ENCODE peak calls at places on chromosomes 13 and 19, in nine cellular contexts. One of them, this sample, is unnamed. For H3K4me1, the result is how much of the 10 kb centered on the place peaks cover.

GRCh38 chr19:15508035-15508710 is at the start of gene CYP4F22:
- DNase-seq in colonic mucosa: no peak
- DNase-seq in hepatocyte: no peak
- DNase-seq in body of pancreas: no peak
- DNase-seq in astrocyte: no peak
- DNase-seq in ascending aorta: no peak
- DNase-seq in heart right ventricle: no peak
- DNase-seq in left lung: no peak
- DNase-seq in psoas muscle: no peak
- DNase-seq in this sample: no peak

GRCh38 chr13:50801087-50801931 is 42.2 kb downstream of the DLEU7 start:
- DNase-seq in psoas muscle: no peak
- DNase-seq in hepatocyte: peak
- DNase-seq in ascending aorta: peak
- DNase-seq in body of pancreas: peak
- DNase-seq in astrocyte: peak
- DNase-seq in left lung: peak
- DNase-seq in heart right ventricle: peak
- DNase-seq in colonic mucosa: peak
- DNase-seq in this sample: peak

GRCh38 chr19:54188224-54188871 is 1.0 kb downstream of the MBOAT7 start:
- DNase-seq in heart right ventricle: no peak
- DNase-seq in colonic mucosa: peak
- DNase-seq in ascending aorta: no peak
- DNase-seq in astrocyte: peak
- DNase-seq in left lung: no peak
- DNase-seq in body of pancreas: no peak
- DNase-seq in hepatocyte: peak
- DNase-seq in psoas muscle: no peak
- DNase-seq in this sample: no peak

GRCh38 chr13:43285891-43286602 is 262.7 kb downstream of the DNAJC15 start:
- DNase-seq in hepatocyte: no peak
- DNase-seq in psoas muscle: peak
- DNase-seq in left lung: no peak
- DNase-seq in astrocyte: peak
- DNase-seq in ascending aorta: no peak
- DNase-seq in heart right ventricle: no peak
- DNase-seq in colonic mucosa: no peak
- DNase-seq in body of pancreas: no peak
- DNase-seq in this sample: no peak

GRCh38 chr13:114002009-114002544 is 28.2 kb upstream of the C13orf46 start:
- DNase-seq in ascending aorta: no peak
- DNase-seq in left lung: no peak
- DNase-seq in colonic mucosa: no peak
- DNase-seq in heart right ventricle: no peak
- DNase-seq in psoas muscle: peak
- DNase-seq in hepatocyte: no peak
- DNase-seq in astrocyte: no peak
- DNase-seq in body of pancreas: no peak
- DNase-seq in this sample: peak

GRCh38 chr19:45873219-45873772 is 9.2 kb downstream of the FOXA3 start:
- DNase-seq in left lung: no peak
- DNase-seq in ascending aorta: no peak
- DNase-seq in psoas muscle: no peak
- DNase-seq in astrocyte: no peak
- DNase-seq in colonic mucosa: no peak
- DNase-seq in heart right ventricle: no peak
- DNase-seq in hepatocyte: no peak
- DNase-seq in body of pancreas: no peak
- DNase-seq in this sample: no peak

GRCh38 chr13:97544041-97544765 is 110.2 kb downstream of the RAP2A start:
- DNase-seq in colonic mucosa: no peak
- DNase-seq in left lung: no peak
- DNase-seq in heart right ventricle: no peak
- DNase-seq in astrocyte: peak
- DNase-seq in ascending aorta: no peak
- DNase-seq in hepatocyte: no peak
- DNase-seq in psoas muscle: no peak
- DNase-seq in body of pancreas: no peak
- DNase-seq in this sample: no peak

GRCh38 chr13:114146173-114146572 is 13.8 kb upstream of the RASA3 start:
- DNase-seq in colonic mucosa: no peak
- DNase-seq in psoas muscle: no peak
- DNase-seq in ascending aorta: no peak
- DNase-seq in heart right ventricle: no peak
- DNase-seq in hepatocyte: no peak
- DNase-seq in left lung: no peak
- DNase-seq in astrocyte: no peak
- DNase-seq in body of pancreas: no peak
- DNase-seq in this sample: no peak

GRCh38 chr13:51064753-51065152 is 46.3 kb downstream of the C13orf42 start:
- DNase-seq in left lung: no peak
- DNase-seq in hepatocyte: no peak
- DNase-seq in ascending aorta: no peak
- DNase-seq in heart right ventricle: no peak
- DNase-seq in astrocyte: no peak
- DNase-seq in psoas muscle: no peak
- DNase-seq in colonic mucosa: no peak
- DNase-seq in body of pancreas: no peak
- DNase-seq in this sample: no peak

GRCh38 chr13:51556740-51557139 is 27.5 kb upstream of the WDFY2 start:
- DNase-seq in body of pancreas: no peak
- DNase-seq in astrocyte: no peak
- DNase-seq in left lung: peak
- DNase-seq in colonic mucosa: no peak
- DNase-seq in hepatocyte: no peak
- DNase-seq in ascending aorta: no peak
- DNase-seq in heart right ventricle: no peak
- DNase-seq in psoas muscle: no peak
- DNase-seq in this sample: no peak

DNA sequence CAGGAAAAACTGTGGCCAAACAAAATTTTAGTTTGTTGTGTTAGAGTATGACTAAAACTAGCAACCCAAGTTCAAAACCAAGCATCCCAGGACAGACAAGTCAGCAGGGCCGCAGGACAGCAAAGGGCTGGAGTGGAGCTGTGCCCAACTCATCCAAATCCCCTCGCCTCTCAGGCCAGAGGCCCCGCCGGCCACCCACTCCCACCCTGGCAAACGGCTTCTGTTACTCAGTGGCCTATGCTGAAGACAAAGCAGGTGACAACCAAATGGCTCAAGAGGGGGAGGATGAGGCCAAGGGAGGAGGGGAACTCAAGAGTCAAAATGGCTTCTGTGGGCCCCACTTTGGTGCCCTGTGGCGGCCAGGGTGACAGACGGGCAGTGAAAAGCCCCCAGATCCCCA is 69.7 kb downstream of the SLC7A1 start:
- DNase-seq in hepatocyte: no peak
- DNase-seq in ascending aorta: no peak
- DNase-seq in psoas muscle: no peak
- DNase-seq in heart right ventricle: no peak
- DNase-seq in left lung: no peak
- DNase-seq in astrocyte: no peak
- DNase-seq in colonic mucosa: no peak
- DNase-seq in body of pancreas: no peak
- DNase-seq in this sample: no peak
- H3K27ac ChIP-seq in hepatocyte: no peak
- H3K27ac ChIP-seq in ascending aorta: no peak
- H3K27ac ChIP-seq in psoas muscle: no peak
- H3K27ac ChIP-seq in heart right ventricle: no peak
- H3K27ac ChIP-seq in left lung: no peak
- H3K27ac ChIP-seq in astrocyte: no peak
- H3K27ac ChIP-seq in colonic mucosa: no peak
- H3K27ac ChIP-seq in body of pancreas: no peak
- H3K27ac ChIP-seq in this sample: no peak

GRCh38 chr19:52567921-52568320 is 2.2 kb upstream of the ZNF701 start:
- DNase-seq in ascending aorta: no peak
- DNase-seq in astrocyte: no peak
- DNase-seq in hepatocyte: no peak
- DNase-seq in left lung: no peak
- DNase-seq in body of pancreas: no peak
- DNase-seq in colonic mucosa: no peak
- DNase-seq in heart right ventricle: no peak
- DNase-seq in psoas muscle: no peak
- DNase-seq in this sample: no peak
- H3K4me1 ChIP-seq in ascending aorta: under half
- H3K4me1 ChIP-seq in astrocyte: under half
- H3K4me1 ChIP-seq in hepatocyte: under half
- H3K4me1 ChIP-seq in left lung: under half
- H3K4me1 ChIP-seq in body of pancreas: under half
- H3K4me1 ChIP-seq in colonic mucosa: under half
- H3K4me1 ChIP-seq in heart right ventricle: under half
- H3K4me1 ChIP-seq in psoas muscle: under half
- H3K4me1 ChIP-seq in this sample: under half

DNA sequence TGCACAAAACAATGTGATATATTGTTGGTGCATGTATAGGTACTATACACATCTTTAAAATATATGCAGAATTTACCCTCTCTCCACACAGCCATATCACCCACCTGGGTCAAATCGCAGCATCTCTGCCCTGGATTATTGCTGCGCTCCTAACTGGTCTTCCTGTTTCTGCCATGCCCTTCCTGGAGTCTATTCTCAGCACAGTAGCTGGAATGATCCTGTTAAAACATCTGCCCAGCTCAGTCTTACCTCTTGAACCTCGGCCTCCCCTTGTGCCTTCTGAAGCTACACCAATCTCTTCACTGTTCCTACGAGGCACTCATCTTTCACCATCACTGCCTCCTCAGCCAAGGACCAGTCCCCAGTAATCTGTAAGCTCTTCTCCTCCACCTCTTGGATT is 25.5 kb upstream of the TNFRSF19 start:
- DNase-seq in ascending aorta: no peak
- DNase-seq in psoas muscle: no peak
- DNase-seq in colonic mucosa: no peak
- DNase-seq in body of pancreas: no peak
- DNase-seq in heart right ventricle: no peak
- DNase-seq in left lung: no peak
- DNase-seq in astrocyte: no peak
- DNase-seq in hepatocyte: no peak
- DNase-seq in this sample: no peak
- H3K27ac ChIP-seq in ascending aorta: no peak
- H3K27ac ChIP-seq in psoas muscle: no peak
- H3K27ac ChIP-seq in colonic mucosa: no peak
- H3K27ac ChIP-seq in body of pancreas: no peak
- H3K27ac ChIP-seq in heart right ventricle: no peak
- H3K27ac ChIP-seq in left lung: no peak
- H3K27ac ChIP-seq in astrocyte: no peak
- H3K27ac ChIP-seq in hepatocyte: no peak
- H3K27ac ChIP-seq in this sample: no peak

GRCh38 chr19:4866595-4867424 is 657 bp downstream of the PLIN3 start:
- DNase-seq in hepatocyte: peak
- DNase-seq in ascending aorta: peak
- DNase-seq in heart right ventricle: peak
- DNase-seq in astrocyte: no peak
- DNase-seq in left lung: peak
- DNase-seq in colonic mucosa: peak
- DNase-seq in psoas muscle: peak
- DNase-seq in body of pancreas: peak
- DNase-seq in this sample: peak
- H3K4me1 ChIP-seq in hepatocyte: under half
- H3K4me1 ChIP-seq in ascending aorta: under half
- H3K4me1 ChIP-seq in heart right ventricle: under half
- H3K4me1 ChIP-seq in astrocyte: under half
- H3K4me1 ChIP-seq in left lung: under half
- H3K4me1 ChIP-seq in colonic mucosa: under half
- H3K4me1 ChIP-seq in psoas muscle: under half
- H3K4me1 ChIP-seq in body of pancreas: under half
- H3K4me1 ChIP-seq in this sample: under half

DNA sequence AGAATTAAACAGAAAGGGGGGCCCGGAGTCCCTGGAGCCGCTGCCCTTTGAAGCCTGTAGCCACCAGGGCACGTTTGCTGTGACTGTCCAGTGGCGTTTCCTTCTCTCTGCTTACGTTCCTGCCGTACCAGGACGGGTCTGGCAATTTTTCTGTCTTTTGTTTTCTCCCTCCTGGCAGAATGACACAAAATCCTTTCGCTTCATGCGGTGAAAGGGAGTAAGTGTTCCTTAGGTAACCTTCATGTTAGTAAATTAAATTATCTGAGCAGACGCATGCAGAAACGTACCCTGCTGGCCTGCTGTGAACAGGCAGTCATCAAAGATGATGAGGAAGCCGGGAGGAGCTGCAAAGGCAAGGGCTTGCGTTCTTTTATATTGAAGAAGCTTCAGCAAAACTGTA is 299.3 kb upstream of the ARGLU1 start:
- DNase-seq in heart right ventricle: peak
- DNase-seq in left lung: no peak
- DNase-seq in hepatocyte: peak
- DNase-seq in psoas muscle: no peak
- DNase-seq in body of pancreas: peak
- DNase-seq in astrocyte: no peak
- DNase-seq in ascending aorta: no peak
- DNase-seq in colonic mucosa: no peak
- DNase-seq in this sample: no peak
- H3K27ac ChIP-seq in heart right ventricle: no peak
- H3K27ac ChIP-seq in left lung: peak
- H3K27ac ChIP-seq in hepatocyte: no peak
- H3K27ac ChIP-seq in psoas muscle: no peak
- H3K27ac ChIP-seq in body of pancreas: no peak
- H3K27ac ChIP-seq in astrocyte: no peak
- H3K27ac ChIP-seq in ascending aorta: no peak
- H3K27ac ChIP-seq in colonic mucosa: no peak
- H3K27ac ChIP-seq in this sample: no peak

GRCh38 chr13:99299545-99300341 is 7.5 kb downstream of the GPR183 start:
- DNase-seq in astrocyte: no peak
- DNase-seq in ascending aorta: no peak
- DNase-seq in heart right ventricle: no peak
- DNase-seq in colonic mucosa: no peak
- DNase-seq in left lung: no peak
- DNase-seq in body of pancreas: no peak
- DNase-seq in hepatocyte: no peak
- DNase-seq in psoas muscle: no peak
- DNase-seq in this sample: no peak
- H3K4me1 ChIP-seq in astrocyte: under half
- H3K4me1 ChIP-seq in ascending aorta: under half
- H3K4me1 ChIP-seq in heart right ventricle: half or more
- H3K4me1 ChIP-seq in colonic mucosa: under half
- H3K4me1 ChIP-seq in left lung: under half
- H3K4me1 ChIP-seq in body of pancreas: under half
- H3K4me1 ChIP-seq in hepatocyte: under half
- H3K4me1 ChIP-seq in psoas muscle: under half
- H3K4me1 ChIP-seq in this sample: under half

DNA sequence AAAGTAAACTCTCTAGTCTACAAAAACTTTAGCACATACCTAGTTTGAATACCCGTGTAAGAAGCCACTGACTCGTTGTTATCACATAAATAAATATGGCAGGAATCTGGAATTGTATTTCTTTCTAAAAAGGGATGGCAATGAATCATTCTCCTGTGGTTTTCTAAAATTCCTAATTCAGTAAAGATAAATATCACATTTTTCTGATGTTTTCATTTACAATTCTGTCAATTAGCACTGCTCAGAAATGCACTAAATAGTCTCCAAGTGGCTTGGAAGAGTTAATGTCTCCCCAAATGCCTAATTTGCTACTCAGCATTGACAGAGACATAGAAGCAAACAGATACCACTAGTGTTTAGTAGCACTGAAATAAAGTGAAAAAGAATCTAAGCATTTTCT is 547.7 kb upstream of the SLITRK1 start:
- DNase-seq in colonic mucosa: no peak
- DNase-seq in hepatocyte: no peak
- DNase-seq in heart right ventricle: no peak
- DNase-seq in astrocyte: peak
- DNase-seq in psoas muscle: no peak
- DNase-seq in body of pancreas: no peak
- DNase-seq in ascending aorta: no peak
- DNase-seq in left lung: no peak
- DNase-seq in this sample: no peak
- H3K27ac ChIP-seq in colonic mucosa: no peak
- H3K27ac ChIP-seq in hepatocyte: no peak
- H3K27ac ChIP-seq in heart right ventricle: no peak
- H3K27ac ChIP-seq in astrocyte: peak
- H3K27ac ChIP-seq in psoas muscle: no peak
- H3K27ac ChIP-seq in body of pancreas: no peak
- H3K27ac ChIP-seq in ascending aorta: peak
- H3K27ac ChIP-seq in left lung: no peak
- H3K27ac ChIP-seq in this sample: no peak

This sample was measured in right cardiac atrium.